ENCODE peak calls at places on chromosomes 16 and 17, in six cellular contexts. X is upper lobe of right lung, I is pancreas, A is PC-3, T is A673, M is spleen. U is an unnamed sample. For H3K9me3, the result is how much of the 10 kb centered on the place peaks cover.

GRCh38 chr17:36674278-36674650 is 72.9 kb downstream of the MRM1 start:
- DNase-seq in I (no peak), T (no peak), X (no peak), M (no peak), A (no peak), U (no peak)

GRCh38 chr17:34435182-34435928 is 72.3 kb upstream of the CCL1 start:
- DNase-seq in A (no peak), M (no peak), X (no peak), T (no peak), I (no peak), U (no peak)

GRCh38 chr16:27718136-27718766 is 168.3 kb downstream of the KATNIP start:
- DNase-seq in M (peak), I (peak), A (no peak), T (no peak), X (peak), U (no peak)

GRCh38 chr17:11935734-11936406 is 61.4 kb downstream of the ZNF18 start:
- DNase-seq in X (no peak), A (peak), M (no peak), I (no peak), T (peak), U (no peak)

GRCh38 chr17:48722201-48722907 is at the start of gene PRAC1:
- DNase-seq in M (no peak), I (no peak), T (peak), X (no peak), A (peak), U (no peak)

GRCh38 chr17:36934759-36935630 is 2.3 kb upstream of the LHX1 start:
- DNase-seq in X (peak), T (no peak), I (no peak), A (no peak), M (no peak), U (no peak)

GRCh38 chr17:43316522-43317142 is 82.2 kb upstream of the ARL4D start:
- DNase-seq in X (no peak), A (no peak), I (peak), T (no peak), M (peak), U (no peak)

GRCh38 chr16:8921626-8921984 is 39.5 kb downstream of the LITAFD start:
- DNase-seq in T (no peak), M (no peak), A (no peak), X (no peak), I (no peak), U (no peak)

GRCh38 chr17:67290994-67291362 is 46.0 kb upstream of the HELZ start:
- DNase-seq in X (no peak), M (no peak), A (no peak), T (no peak), I (no peak), U (no peak)

GRCh38 chr16:50592996-50593395 is 44.8 kb downstream of the NKD1 start:
- DNase-seq in M (peak), T (no peak), A (no peak), X (no peak), I (no peak), U (no peak)

GRCh38 chr17:80122026-80122575 is 20.7 kb downstream of the GAA start:
- DNase-seq in T (no peak), M (no peak), A (no peak), X (no peak), I (no peak), U (no peak)

GRCh38 chr17:7932483-7932891 is 481 bp downstream of the CNTROB start:
- DNase-seq in X (no peak), M (peak), T (no peak), I (no peak), A (peak), U (no peak)

GRCh38 chr17:726331-726919 is 6.0 kb upstream of the TLCD3A start:
- DNase-seq in M (no peak), T (no peak), A (no peak), X (no peak), I (no peak), U (no peak)

GRCh38 chr17:14201087-14201486 is 35.6 kb downstream of the CDRT15 start:
- DNase-seq in M (no peak), I (no peak), A (no peak), X (no peak), T (peak), U (no peak)

GRCh38 chr17:14197582-14197981 is 39.1 kb downstream of the CDRT15 start:
- DNase-seq in A (no peak), I (no peak), X (no peak), T (no peak), M (no peak), U (no peak)

GRCh38 chr17:63930951-63931575 is 1.1 kb downstream of the CD79B start:
- DNase-seq in I (no peak), T (no peak), M (peak), A (no peak), X (peak), U (no peak)

GRCh38 chr17:7292729-7293128 is 1.7 kb downstream of the YBX2 start:
- DNase-seq in I (no peak), M (no peak), A (no peak), T (no peak), X (no peak), U (no peak)

GRCh38 chr16:87702325-87702811 is 63.4 kb downstream of the KLHDC4 start:
- DNase-seq in A (no peak), I (no peak), X (no peak), M (peak), T (no peak), U (no peak)

DNA sequence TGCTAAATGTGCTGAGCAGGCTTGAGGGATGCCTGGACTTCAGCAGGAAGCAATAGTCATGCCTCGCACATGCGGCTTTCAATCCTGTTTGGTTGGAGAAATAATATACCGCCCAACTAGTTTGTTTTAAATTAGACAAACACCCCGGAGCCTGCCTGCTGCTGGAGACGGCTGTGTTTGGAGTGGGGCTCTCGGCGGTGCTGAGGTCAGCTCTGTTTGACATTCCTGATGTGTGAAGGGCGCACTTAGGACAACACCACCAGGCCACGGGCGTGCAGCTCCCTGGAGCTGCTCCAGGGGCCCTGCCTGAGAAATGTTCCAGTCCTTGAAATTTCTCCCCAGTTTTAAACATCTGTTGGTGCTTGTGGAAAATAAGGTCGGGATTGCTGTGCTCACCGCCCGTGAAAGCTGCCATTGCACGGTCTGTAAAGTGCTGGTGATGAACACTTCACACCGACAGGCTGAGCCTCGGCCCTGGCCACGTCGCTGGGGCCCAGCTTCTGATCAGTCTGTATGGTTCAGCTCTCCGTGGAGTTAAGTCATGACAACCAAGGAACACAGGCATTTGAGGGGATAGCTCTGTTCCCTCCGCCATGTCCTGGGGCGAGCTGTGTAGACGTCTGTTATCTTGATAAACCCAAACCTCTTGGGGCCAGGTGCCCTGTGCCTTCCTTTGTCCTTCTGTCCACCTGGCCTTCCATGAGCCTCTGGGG is 110.4 kb downstream of the METRNL start:
- DNase-seq in T (no peak), X (peak), M (peak), A (no peak), I (no peak), U (no peak)
- H3K27ac ChIP-seq in T (no peak), X (peak), M (no peak), A (no peak), I (no peak), U (peak)

DNA sequence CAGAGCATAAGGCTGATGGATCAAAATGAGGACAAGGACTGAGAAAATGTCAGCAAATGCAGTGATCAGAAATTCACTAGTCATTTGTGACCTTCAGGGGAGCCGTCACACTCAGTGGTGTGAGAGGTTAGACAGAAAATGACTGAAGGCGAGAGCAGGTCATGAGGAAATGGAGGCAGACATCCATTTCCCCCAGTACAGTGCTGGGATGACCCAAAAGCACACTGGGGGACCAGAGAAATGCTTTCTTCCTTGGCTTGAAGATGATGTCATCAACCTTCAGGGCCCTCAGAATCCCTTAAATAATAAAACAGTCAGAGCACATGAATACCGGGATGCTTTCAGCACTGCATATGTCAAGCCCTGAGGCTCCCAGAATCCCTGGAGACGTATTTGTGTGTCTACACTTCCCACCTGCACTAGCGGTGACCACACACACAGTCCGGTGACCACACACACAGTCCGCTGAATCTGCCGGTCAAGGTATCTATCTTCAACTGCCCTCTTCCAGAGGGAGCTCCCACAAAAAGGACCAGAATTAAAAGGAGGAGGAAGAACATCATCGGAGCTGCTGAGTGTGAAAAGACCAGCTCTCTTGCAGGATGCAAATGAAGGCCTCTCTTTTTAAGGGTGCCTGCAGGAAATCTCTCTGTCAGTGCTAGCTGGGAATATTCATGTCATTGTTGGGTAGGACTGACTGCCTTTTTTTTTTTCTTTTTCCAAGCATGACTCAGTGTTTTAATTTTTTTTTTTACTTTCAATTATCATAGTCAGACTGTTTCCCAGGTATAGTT is 8.2 kb downstream of the UBE2O start:
- DNase-seq in X (no peak), T (peak), A (peak), I (no peak), M (no peak), U (no peak)
- H3K9me3 ChIP-seq in X (under half), T (under half), A (under half), I (under half), M (under half), U (under half)

DNA sequence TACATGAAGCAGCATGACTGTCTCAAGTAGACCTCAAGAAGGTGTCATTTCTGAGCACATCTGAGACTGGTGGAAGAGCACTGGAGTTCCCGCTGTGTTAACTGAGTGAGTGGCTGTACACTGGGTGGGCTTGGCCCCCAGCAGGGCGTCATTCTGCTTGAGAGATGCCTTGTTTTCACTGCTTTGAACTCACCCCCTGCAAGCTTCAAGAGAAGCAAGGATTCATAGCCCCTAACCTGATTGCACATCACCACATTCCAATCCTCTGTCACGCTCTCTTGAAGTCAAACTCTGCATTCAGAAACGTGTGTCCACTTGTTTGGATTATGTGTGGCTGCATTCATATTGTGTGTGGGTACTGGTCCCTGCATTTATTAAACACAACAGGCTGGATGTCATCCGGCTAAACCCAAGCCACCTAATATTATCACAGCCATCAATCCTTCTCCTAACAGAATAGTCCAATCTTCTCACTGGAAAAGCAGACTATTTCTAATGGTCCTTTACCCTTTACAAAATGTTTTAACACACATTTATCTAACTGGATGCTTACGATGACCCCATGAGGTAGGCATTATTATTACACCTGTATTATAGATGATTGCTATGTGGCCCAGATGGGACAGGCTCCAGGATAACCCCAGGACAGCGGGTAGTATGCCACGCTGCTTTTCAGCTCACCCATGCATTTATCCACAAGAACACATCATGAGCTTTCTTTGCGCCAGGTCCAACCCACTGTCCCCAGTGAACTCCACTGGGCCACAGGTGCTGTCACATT is 76.3 kb downstream of the USP31 start:
- DNase-seq in I (no peak), M (no peak), A (peak), T (no peak), X (no peak), U (no peak)
- TF ChIP-seq CTCF in I (no peak), M (no peak), A (peak), T (no peak), X (no peak), U (peak)

GRCh38 chr16:56102159-56102798 is 89.0 kb upstream of the GNAO1 start:
- DNase-seq in I (peak), X (no peak), M (no peak), A (no peak), T (peak), U (no peak)
- H3K27ac ChIP-seq in I (no peak), X (no peak), M (peak), A (no peak), T (no peak), U (peak)

GRCh38 chr16:49564577-49565224 is 191.1 kb downstream of the C16orf78 start:
- DNase-seq in A (no peak), M (no peak), I (peak), T (peak), X (no peak), U (no peak)
- H3K9me3 ChIP-seq in A (under half), M (under half), I (under half), T (under half), X (under half), U (under half)

GRCh38 chr16:75195811-75196790 is 10.9 kb downstream of the CTRB2 start:
- DNase-seq in A (no peak), M (peak), T (no peak), X (peak), I (no peak), U (no peak)

GRCh38 chr16:75193730-75194444 is 13.1 kb downstream of the CTRB2 start:
- DNase-seq in T (no peak), X (peak), A (no peak), M (no peak), I (no peak), U (no peak)

GRCh38 chr16:75196826-75197225 is 10.1 kb downstream of the CTRB2 start:
- DNase-seq in I (no peak), M (peak), T (no peak), X (peak), A (no peak), U (no peak)

GRCh38 chr16:75198135-75198600 is 8.8 kb downstream of the CTRB2 start:
- DNase-seq in A (no peak), M (peak), I (peak), T (peak), X (peak), U (no peak)

DNA sequence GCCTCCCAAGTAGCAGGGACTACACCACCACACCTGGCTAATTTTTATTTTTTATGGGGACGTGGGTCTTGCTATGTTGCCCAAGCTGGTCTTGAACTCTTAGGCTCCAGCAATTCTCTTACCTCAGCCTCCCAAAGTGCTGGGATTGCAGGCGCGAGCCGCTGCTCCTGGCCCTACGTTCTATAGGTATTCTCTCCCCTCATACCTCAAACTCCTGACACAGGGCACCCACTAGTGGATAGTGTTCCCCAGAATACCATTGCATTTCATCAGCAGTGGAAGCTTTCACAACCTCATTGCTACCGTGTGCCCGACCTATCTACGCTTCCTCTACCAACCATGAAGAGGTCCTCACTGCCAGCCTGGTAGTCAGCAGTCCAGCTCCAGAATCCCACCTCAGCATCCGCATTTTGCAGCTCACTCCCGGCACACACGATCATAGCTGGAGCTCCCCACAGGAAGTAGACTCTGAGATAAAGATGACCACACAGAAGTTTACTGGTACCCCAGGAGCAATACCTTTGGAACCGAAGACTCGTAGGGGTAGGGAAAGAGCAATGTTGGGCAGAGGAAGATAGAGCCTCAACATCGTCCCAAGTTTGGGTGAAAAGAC is 9.3 kb downstream of the CTRB2 start:
- DNase-seq in A (no peak), I (no peak), X (peak), M (peak), T (peak), U (no peak)
- TF ChIP-seq CTCF in A (no peak), I (no peak), X (no peak), M (no peak), T (peak), U (no peak)

DNA sequence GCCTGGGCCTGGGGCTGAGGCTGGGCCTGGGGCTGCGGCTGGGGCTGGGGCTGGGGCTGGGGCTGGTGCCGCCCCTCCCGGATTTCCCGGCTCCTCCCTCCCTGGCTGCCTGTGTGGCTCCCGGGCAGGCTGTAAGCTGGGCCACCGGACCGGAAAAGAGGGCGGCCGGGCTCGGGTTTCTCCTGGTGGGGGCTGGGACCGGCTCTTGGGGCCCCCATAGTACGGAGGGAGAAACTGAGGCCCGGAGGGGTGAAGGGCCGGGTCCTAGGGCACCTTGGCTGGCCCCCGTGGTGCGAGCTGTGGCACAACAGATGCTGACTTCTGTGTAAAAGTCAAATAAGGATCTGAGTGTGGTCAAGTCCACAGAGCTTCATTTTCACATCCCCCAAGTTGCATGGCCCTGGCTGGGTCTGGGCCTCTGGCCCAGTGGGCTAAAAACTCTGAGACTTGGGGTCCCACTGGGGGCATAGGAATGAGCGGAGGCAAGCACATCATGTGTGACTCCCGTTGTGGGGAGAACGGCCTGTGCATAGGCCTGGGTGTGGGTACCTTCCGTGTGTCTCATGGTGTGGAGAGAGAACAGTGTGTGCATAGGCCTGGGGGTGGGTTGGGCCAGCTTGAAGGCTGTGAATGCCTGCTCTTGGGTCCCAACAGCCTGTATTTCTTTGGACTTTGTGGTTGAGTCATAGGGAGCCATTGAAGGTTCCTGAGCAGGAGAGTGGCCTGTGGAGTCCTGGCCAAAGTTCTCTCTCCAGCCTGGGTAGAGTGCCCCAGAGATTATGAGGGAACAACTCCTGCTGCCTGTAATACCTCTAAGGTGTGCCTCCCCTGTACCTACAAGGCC is 123.9 kb upstream of the CIBAR2 start:
- DNase-seq in T (no peak), A (no peak), I (no peak), M (no peak), X (no peak), U (no peak)
- H3K27ac ChIP-seq in T (peak), A (no peak), I (no peak), M (peak), X (peak), U (peak)

GRCh38 chr16:80051040-80051439 is 450.5 kb upstream of the MAF start:
- DNase-seq in I (no peak), X (no peak), T (no peak), A (no peak), M (no peak), U (no peak)

GRCh38 chr16:80041399-80041798 is 440.9 kb upstream of the MAF start:
- DNase-seq in I (no peak), A (no peak), M (no peak), T (no peak), X (no peak), U (no peak)

GRCh38 chr16:80046848-80047247 is 446.3 kb upstream of the MAF start:
- DNase-seq in T (no peak), M (no peak), A (no peak), I (no peak), X (no peak), U (no peak)

GRCh38 chr16:80047796-80048649 is 447.5 kb upstream of the MAF start:
- DNase-seq in X (no peak), T (no peak), I (no peak), M (no peak), A (no peak), U (no peak)

GRCh38 chr16:80045944-80046660 is 445.6 kb upstream of the MAF start:
- DNase-seq in M (no peak), A (no peak), I (no peak), X (no peak), T (no peak), U (no peak)
- H3K9me3 ChIP-seq in M (under half), A (under half), I (under half), X (under half), T (under half), U (under half)